ENCODE peak calls at places on chromosome 3, in nine cellular contexts. F is endothelial cell of umbilical vein, V is Peyer's patch, Q is right cardiac atrium, A is tibial nerve, G is esophagus squamous epithelium, R is lower lobe of right lung, N is A549, E is testis. T is an unnamed sample.
A peak's percentile ranks its signal among the peaks of the same experiment; 100 is the strongest.

GRCh38 chr3:184230081-184230602 is 757 bp downstream of the VWA5B2 start:
- DNase-seq in G (no peak), A (no peak), E (no peak), F (no peak), R (no peak), V (no peak), Q (no peak), N (no peak), T (peak; percentile 69)

GRCh38 chr3:58586776-58587192 is 9.6 kb upstream of the FAM107A start:
- DNase-seq in N (no peak), F (no peak), G (no peak), Q (peak; percentile 57), E (no peak), V (no peak), R (no peak), A (no peak), T (peak; percentile 88)

GRCh38 chr3:51709675-51710074 is 2.8 kb downstream of the GRM2 start:
- DNase-seq in G (no peak), A (no peak), F (no peak), V (no peak), N (no peak), E (no peak), Q (no peak), R (no peak), T (no peak)

GRCh38 chr3:133479895-133480669 is 80.2 kb downstream of the BFSP2 start:
- DNase-seq in E (no peak), R (no peak), N (no peak), Q (no peak), F (no peak), G (no peak), V (no peak), A (no peak), T (peak; percentile 62)

GRCh38 chr3:58241321-58242044 is 3.9 kb downstream of the ABHD6 start:
- DNase-seq in F (no peak), A (no peak), Q (no peak), V (no peak), R (no peak), E (no peak), N (no peak), G (no peak), T (no peak)

GRCh38 chr3:53161345-53161819 is 373 bp downstream of the PRKCD start:
- DNase-seq in G (no peak), N (peak; percentile 26), E (peak; percentile 40), V (no peak), A (no peak), R (peak; percentile 74), Q (peak; percentile 80), F (peak; percentile 14), T (no peak)

GRCh38 chr3:57434041-57434440 is 110.1 kb downstream of the DNAH12 start:
- DNase-seq in V (no peak), Q (no peak), A (no peak), E (no peak), G (no peak), N (peak; percentile 27), R (no peak), F (peak; percentile 57), T (no peak)

GRCh38 chr3:18813300-18813699 is 335.0 kb upstream of the KCNH8 start:
- DNase-seq in R (no peak), G (no peak), Q (no peak), E (no peak), V (no peak), A (no peak), F (no peak), N (no peak), T (no peak)

GRCh38 chr3:22555753-22556152 is 647.4 kb upstream of the UBE2E2 start:
- DNase-seq in N (no peak), F (no peak), V (no peak), A (no peak), R (no peak), E (no peak), G (no peak), Q (no peak), T (no peak)

GRCh38 chr3:157282261-157283191 is 122.6 kb upstream of the CCNL1 start:
- DNase-seq in G (no peak), E (no peak), N (no peak), A (peak; percentile 62), F (peak; percentile 94), Q (no peak), R (no peak), V (no peak), T (no peak)

GRCh38 chr3:29693863-29694262 is 413.0 kb downstream of the RBMS3 start:
- DNase-seq in G (no peak), V (no peak), Q (no peak), N (peak; percentile 33), E (no peak), F (peak; percentile 78), A (no peak), R (peak; percentile 34), T (peak; percentile 70)

GRCh38 chr3:29532473-29532872 is 251.6 kb downstream of the RBMS3 start:
- DNase-seq in Q (no peak), G (no peak), V (no peak), F (no peak), A (no peak), E (no peak), R (no peak), N (no peak), T (no peak)

GRCh38 chr3:193114431-193115340 is 126.3 kb upstream of the PLAAT1 start:
- DNase-seq in A (no peak), R (no peak), V (no peak), E (no peak), Q (no peak), N (no peak), G (no peak), F (no peak), T (no peak)

GRCh38 chr3:194494951-194495374 is 8.2 kb upstream of the ATP13A3 start:
- DNase-seq in G (no peak), V (no peak), A (no peak), N (no peak), Q (no peak), F (no peak), E (no peak), R (no peak), T (no peak)

GRCh38 chr3:186841637-186842036 is 873 bp upstream of the ADIPOQ start:
- DNase-seq in R (no peak), E (no peak), V (no peak), A (no peak), G (no peak), Q (no peak), N (no peak), F (no peak), T (no peak)

GRCh38 chr3:153927107-153927506 is 194.1 kb upstream of the ARHGEF26 start:
- DNase-seq in R (no peak), N (no peak), Q (no peak), G (no peak), E (peak; percentile 17), V (no peak), F (peak; percentile 50), A (peak; percentile 10), T (no peak)

GRCh38 chr3:430186-430585 is 233.6 kb downstream of the CHL1 start:
- DNase-seq in E (no peak), F (no peak), V (no peak), G (no peak), N (no peak), A (no peak), Q (no peak), R (no peak), T (no peak)

GRCh38 chr3:118445036-118445435 is 589.6 kb downstream of the IGSF11 start:
- DNase-seq in N (no peak), E (no peak), R (no peak), G (no peak), V (no peak), A (no peak), F (no peak), Q (no peak), T (no peak)

GRCh38 chr3:57826286-57826951 is 70.3 kb downstream of the SLMAP start:
- DNase-seq in F (peak; percentile 21), Q (no peak), G (no peak), V (no peak), R (no peak), A (no peak), E (no peak), N (no peak), T (no peak)

GRCh38 chr3:41629072-41629471 is 332.8 kb downstream of the ULK4 start:
- DNase-seq in V (no peak), E (no peak), N (no peak), Q (no peak), F (no peak), G (no peak), A (no peak), R (no peak), T (peak; percentile 72)

GRCh38 chr3:86845731-86846130 is 145.2 kb downstream of the VGLL3 start:
- DNase-seq in G (no peak), N (no peak), R (no peak), A (no peak), Q (no peak), V (no peak), E (no peak), F (no peak), T (no peak)

GRCh38 chr3:27568393-27568792 is 84.2 kb upstream of the SLC4A7 start:
- DNase-seq in R (peak; percentile 58), N (no peak), G (no peak), Q (peak; percentile 83), V (no peak), E (peak; percentile 72), A (peak; percentile 59), F (no peak), T (no peak)

GRCh38 chr3:115068799-115069198 is 78.3 kb downstream of the ZBTB20 start:
- DNase-seq in R (no peak), F (peak; percentile 59), Q (no peak), A (no peak), N (no peak), E (no peak), V (no peak), G (no peak), T (no peak)

GRCh38 chr3:14458434-14459280 is 56.3 kb downstream of the SLC6A6 start:
- DNase-seq in A (no peak), F (peak; percentile 24), N (no peak), V (no peak), G (no peak), E (no peak), Q (no peak), R (no peak), T (no peak)
- H3K27ac ChIP-seq in A (no peak overlapping the region), F (no peak overlapping the region), N (peak overlapping the region; percentile 45), V (no peak overlapping the region), G (no peak overlapping the region), E (no peak overlapping the region), Q (no peak overlapping the region), R (no peak overlapping the region), T (no peak overlapping the region)

GRCh38 chr3:177106594-177106993 is 90.7 kb downstream of the TBL1XR1 start:
- DNase-seq in F (no peak), E (no peak), V (no peak), N (no peak), R (no peak), G (no peak), A (no peak), Q (no peak), T (no peak)
- H3K4me1 ChIP-seq in F (no peaks in the 10 kb centered on the region), E (peaks cover 4% of the 10 kb centered on the region), V (peaks cover 5% of the 10 kb centered on the region), N (peaks cover 66% of the 10 kb centered on the region), R (peaks cover 65% of the 10 kb centered on the region), G (peaks cover 96% of the 10 kb centered on the region), A (peaks cover 19% of the 10 kb centered on the region), Q (peaks cover 8% of the 10 kb centered on the region), T (peaks cover 22% of the 10 kb centered on the region)

GRCh38 chr3:46490338-46491084 is 7.3 kb upstream of the RTP3 start:
- DNase-seq in F (no peak), E (no peak), G (no peak), V (no peak), A (no peak), Q (no peak), R (no peak), N (no peak), T (no peak)
- H3K27ac ChIP-seq in F (no peak overlapping the region), E (no peak overlapping the region), G (no peak overlapping the region), V (no peak overlapping the region), A (no peak overlapping the region), Q (no peak overlapping the region), R (no peak overlapping the region), N (no peak overlapping the region), T (no peak overlapping the region)

GRCh38 chr3:172313671-172314070 is 134.6 kb downstream of the GHSR start:
- DNase-seq in N (no peak), G (no peak), F (no peak), Q (no peak), R (no peak), E (no peak), A (no peak), V (no peak), T (no peak)
- H3K4me1 ChIP-seq in N (peaks cover 43% of the 10 kb centered on the region), G (peaks cover 53% of the 10 kb centered on the region), F (peaks cover 26% of the 10 kb centered on the region), Q (peaks cover 18% of the 10 kb centered on the region), R (peaks cover 41% of the 10 kb centered on the region), E (peaks cover 24% of the 10 kb centered on the region), A (peaks cover 16% of the 10 kb centered on the region), V (no peaks in the 10 kb centered on the region), T (peaks cover 8% of the 10 kb centered on the region)